ENCODE peak calls at places on chromosomes 1 and 21, in four cellular contexts. J, N, R and S are unnamed samples.

GRCh38 chr1:9400425-9401079 is 107.9 kb downstream of the SPSB1 start:
- DNase-seq in J (no peak), R (peak; percentile 46), N (no peak), S (peak; percentile 34)

GRCh38 chr21:35401476-35401875 is 352.4 kb upstream of the RUNX1 start:
- DNase-seq in J (no peak), R (peak; percentile 19), N (no peak), S (peak; percentile 42)

GRCh38 chr1:113303252-113303651 is 87.1 kb upstream of the MAGI3 start:
- DNase-seq in N (peak; percentile 41), J (no peak), R (no peak), S (no peak)

GRCh38 chr1:202235003-202235660 is 41.5 kb downstream of the LGR6 start:
- DNase-seq in R (no peak), N (no peak), J (peak; percentile 54), S (no peak)

GRCh38 chr21:27519357-27519756 is 552.5 kb upstream of the ADAMTS5 start:
- DNase-seq in N (no peak), J (no peak), R (peak; percentile 97), S (peak; percentile 92)

GRCh38 chr1:203593723-203594122 is 32.9 kb upstream of the ATP2B4 start:
- DNase-seq in J (no peak), R (peak; percentile 72), N (peak; percentile 52), S (peak; percentile 96)

GRCh38 chr1:12469493-12469892 is 148.5 kb downstream of the DHRS3 start:
- DNase-seq in N (no peak), J (no peak), R (no peak), S (no peak)

GRCh38 chr21:33780631-33781030 is 135.0 kb downstream of the ATP5PO start:
- DNase-seq in R (peak; percentile 45), J (no peak), N (no peak), S (peak; percentile 16)

GRCh38 chr1:232744847-232745246 is 60.4 kb upstream of the MAP10 start:
- DNase-seq in N (no peak), J (no peak), R (no peak), S (no peak)

GRCh38 chr1:226121587-226122400 is 59.3 kb downstream of the H3-3A start:
- DNase-seq in N (peak; percentile 92), J (no peak), R (peak; percentile 26), S (peak; percentile 36)

GRCh38 chr1:119773711-119774241 is 5.1 kb upstream of the HMGCS2 start:
- DNase-seq in R (peak; percentile 52), N (no peak), J (no peak), S (peak; percentile 27)

GRCh38 chr1:202618387-202619022 is 91.7 kb downstream of the SYT2 start:
- DNase-seq in R (peak; percentile 68), J (peak; percentile 27), N (no peak), S (peak; percentile 81)

GRCh38 chr21:43916691-43917514 is 51.9 kb downstream of the AGPAT3 start:
- DNase-seq in N (no peak), J (no peak), R (peak; percentile 21), S (no peak)

GRCh38 chr21:43858806-43859648 is 6.0 kb upstream of the AGPAT3 start:
- DNase-seq in J (no peak), N (no peak), R (no peak), S (no peak)

GRCh38 chr21:32475162-32475812 is 62.8 kb downstream of the EVA1C start:
- DNase-seq in J (peak; percentile 26), N (no peak), R (peak; percentile 66), S (no peak)

GRCh38 chr1:206978259-206978658 is 8.0 kb upstream of the FCAMR start:
- DNase-seq in N (no peak), J (no peak), R (no peak), S (no peak)

GRCh38 chr1:199551967-199552565 is 475.4 kb upstream of the NR5A2 start:
- DNase-seq in N (no peak), J (peak; percentile 10), R (peak; percentile 76), S (peak; percentile 73)

GRCh38 chr1:180221461-180221860 is 8.6 kb upstream of the LHX4 start:
- DNase-seq in R (peak; percentile 61), J (no peak), N (no peak), S (no peak)

GRCh38 chr1:86507935-86508582 is 38.8 kb upstream of the CLCA4 start:
- DNase-seq in R (peak; percentile 38), N (peak; percentile 41), J (no peak), S (peak; percentile 58)

GRCh38 chr1:240797050-240797449 is 185.1 kb upstream of the GREM2 start:
- DNase-seq in J (peak; percentile 3), R (peak; percentile 12), N (no peak), S (no peak)

GRCh38 chr1:111731956-111732355 is 7.2 kb downstream of the INKA2 start:
- DNase-seq in N (no peak), J (no peak), R (no peak), S (no peak)
- H4K91ac ChIP-seq in N (no peak overlapping the region), J (no peak overlapping the region), R (no peak overlapping the region), S (no peak overlapping the region)

GRCh38 chr1:52404116-52404974 is at the start of the genes ORC1 and PRPF38A:
- DNase-seq in R (peak; percentile 97), J (peak; percentile 97), N (peak; percentile 96), S (peak; percentile 98)
- H3K4ac ChIP-seq in R (peak within 1 kb of the TSS; percentile 97), J (peak within 1 kb of the TSS; percentile 65), N (no peak within 1 kb of the TSS), S (no peak within 1 kb of the TSS)

DNA sequence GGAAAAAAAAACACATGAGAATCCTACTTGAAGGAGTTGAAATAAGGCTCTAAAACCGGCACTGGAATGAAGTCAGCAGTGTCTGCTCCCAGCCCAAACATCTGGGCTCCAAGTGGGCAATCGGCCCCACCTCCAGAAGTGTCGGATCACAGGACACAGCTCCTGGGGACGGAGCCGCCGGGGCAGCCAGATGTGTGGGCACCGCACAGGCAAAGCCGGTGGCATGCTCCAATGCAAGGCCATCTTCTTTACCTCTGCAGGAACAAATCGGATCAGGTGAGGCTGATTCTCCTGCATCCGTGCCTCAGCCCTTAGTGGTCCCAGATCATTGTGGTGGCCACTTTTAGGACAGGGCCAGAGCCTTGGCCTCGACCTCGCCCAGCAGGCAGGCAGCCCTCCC is 156.7 kb downstream of the PRDM16 start:
- DNase-seq in R (no peak), N (no peak), J (no peak), S (no peak)
- H4K91ac ChIP-seq in R (no peak overlapping the region), N (no peak overlapping the region), J (no peak overlapping the region), S (no peak overlapping the region)

GRCh38 chr1:151373196-151373595 is 691 bp upstream of the SELENBP1 start:
- DNase-seq in J (no peak), R (no peak), N (no peak), S (no peak)

GRCh38 chr1:151371340-151371739 is 1.2 kb downstream of the SELENBP1 start:
- DNase-seq in J (no peak), R (peak; percentile 26), N (no peak), S (peak; percentile 25)

GRCh38 chr1:151370211-151370911 is 2.1 kb downstream of the SELENBP1 start:
- DNase-seq in R (no peak), J (no peak), N (no peak), S (no peak)

GRCh38 chr1:151372411-151372934 is at the start of gene SELENBP1:
- DNase-seq in N (peak; percentile 75), J (no peak), R (peak; percentile 71), S (peak; percentile 91)

DNA sequence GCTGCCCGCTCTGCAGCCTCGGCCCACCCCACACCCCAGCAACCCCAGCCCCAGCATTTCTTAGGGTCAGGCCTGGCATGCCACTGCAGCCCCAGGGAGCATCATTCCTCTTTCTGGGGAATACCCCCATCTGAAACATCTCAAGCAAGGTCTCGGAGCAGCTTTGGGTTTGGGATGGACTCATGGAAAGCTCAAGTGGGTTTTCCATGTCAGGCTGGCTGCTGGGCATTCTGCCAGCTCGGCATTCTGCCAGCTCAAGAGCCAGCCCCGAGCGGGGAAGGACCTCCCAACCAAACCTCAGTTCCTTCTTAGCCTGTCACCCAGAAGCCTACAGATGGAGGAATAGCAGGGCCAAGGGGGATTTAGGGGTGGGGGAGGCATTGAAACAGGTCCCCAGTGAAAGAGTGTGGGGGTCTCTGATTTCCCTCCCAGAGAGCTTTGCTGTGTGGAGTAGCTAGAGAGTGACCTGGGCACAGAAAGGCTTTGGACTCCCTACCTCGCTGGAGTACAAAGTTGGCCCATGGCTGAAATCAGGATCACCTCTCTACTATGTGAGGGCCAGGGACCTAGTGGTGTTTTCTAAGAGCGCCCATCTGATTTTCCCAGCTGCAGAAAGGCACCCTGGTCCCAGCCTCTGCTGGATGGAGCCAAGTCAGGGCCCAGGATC is 628 bp downstream of the SELENBP1 start:
- DNase-seq in R (peak; percentile 35), N (no peak), J (no peak), S (peak; percentile 47)
- H3K4ac ChIP-seq in R (peak overlapping the region; percentile 80), N (no peak overlapping the region), J (no peak overlapping the region), S (peak overlapping the region; percentile 71)

GRCh38 chr21:42784276-42784675 is 95.1 kb downstream of the WDR4 start:
- DNase-seq in R (no peak), N (no peak), J (no peak), S (no peak)

GRCh38 chr21:42779431-42779861 is 99.9 kb downstream of the WDR4 start:
- DNase-seq in N (no peak), J (no peak), R (no peak), S (no peak)

GRCh38 chr21:42782723-42783247 is 96.6 kb downstream of the WDR4 start:
- DNase-seq in R (no peak), J (no peak), N (no peak), S (no peak)

GRCh38 chr21:42781981-42782722 is 97.2 kb downstream of the WDR4 start:
- DNase-seq in R (no peak), J (no peak), N (no peak), S (no peak)

DNA sequence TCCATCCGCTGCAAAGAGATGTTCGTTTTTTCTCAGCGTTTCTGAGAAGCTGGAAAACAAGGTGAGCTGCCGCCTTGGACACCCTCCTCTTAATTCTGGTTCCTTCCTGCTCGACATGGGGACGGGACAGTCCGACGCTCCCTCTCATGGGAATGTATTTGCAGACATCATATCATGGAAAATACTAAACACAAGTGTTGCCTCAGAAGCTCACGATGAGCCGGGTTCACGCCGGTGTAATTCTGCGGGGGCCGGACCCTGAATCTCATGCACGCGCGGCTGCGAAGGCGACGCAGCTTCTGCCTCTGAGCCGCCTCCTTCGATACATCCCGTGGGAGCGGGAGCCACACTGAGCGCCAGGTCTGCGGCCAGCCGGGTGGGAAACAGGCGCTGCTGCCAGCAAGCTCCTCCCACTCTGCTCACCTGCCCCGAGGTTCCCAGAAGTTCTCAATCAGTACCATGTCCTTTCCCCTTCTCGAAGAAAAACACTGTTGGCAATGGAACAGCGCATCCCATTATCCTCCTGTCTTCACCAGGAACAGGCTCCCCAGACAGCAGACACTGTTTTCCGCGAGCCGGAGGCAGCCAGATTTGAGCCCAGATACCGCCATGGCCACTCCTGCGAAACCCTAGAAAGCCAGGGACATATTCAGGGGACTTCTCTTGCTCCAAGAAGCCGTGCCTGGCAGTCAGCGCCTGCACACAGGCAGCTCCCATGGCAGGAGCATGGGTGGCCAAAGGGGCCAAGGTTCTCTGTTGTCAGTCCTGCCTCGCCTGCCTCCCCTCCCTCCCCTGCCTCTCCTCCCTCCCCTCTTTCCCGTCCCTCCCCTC is 98.0 kb downstream of the WDR4 start:
- DNase-seq in J (peak; percentile 3), R (no peak), N (peak; percentile 77), S (peak; percentile 43)
- H4K91ac ChIP-seq in J (peak overlapping the region; percentile 47), R (no peak overlapping the region), N (no peak overlapping the region), S (no peak overlapping the region)

GRCh38 chr1:93681095-93681548 is 515 bp downstream of the BCAR3 start:
- DNase-seq in N (no peak), R (peak; percentile 19), J (no peak), S (peak; percentile 55)
- H3K4ac ChIP-seq in N (no peak overlapping the region), R (peak overlapping the region; percentile 95), J (peak overlapping the region; percentile 96), S (peak overlapping the region; percentile 80)

GRCh38 chr1:1157914-1158710 is 15.6 kb upstream of the TTLL10 start:
- DNase-seq in J (no peak), N (peak; percentile 80), R (no peak), S (peak; percentile 37)

GRCh38 chr1:1155258-1155657 is 18.4 kb upstream of the TTLL10 start:
- DNase-seq in N (no peak), J (no peak), R (no peak), S (no peak)

GRCh38 chr1:1157033-1157365 is 16.7 kb upstream of the TTLL10 start:
- DNase-seq in J (no peak), N (no peak), R (no peak), S (no peak)

GRCh38 chr1:1156140-1157032 is 17.3 kb upstream of the TTLL10 start:
- DNase-seq in R (no peak), N (no peak), J (no peak), S (no peak)

GRCh38 chr1:1157426-1157913 is 16.2 kb upstream of the TTLL10 start:
- DNase-seq in R (peak; percentile 79), J (peak; percentile 7), N (peak; percentile 84), S (peak; percentile 88)
- H4K91ac ChIP-seq in R (peak overlapping the region; percentile 95), J (peak overlapping the region; percentile 98), N (no peak overlapping the region), S (peak overlapping the region; percentile 98)